ENCODE peak calls at places on chromosomes 11 and 22, in eight cellular contexts. B, G, M, E, L, F, X and U are unnamed samples.
A peak's percentile ranks its signal among the peaks of the same experiment; 100 is the strongest.

GRCh38 chr11:7485136-7485853 is at the start of gene OLFML1:
- DNase-seq in B (peak; percentile 31), G (no peak), M (no peak), E (peak; percentile 67), L (no peak), F (no peak), X (no peak), U (peak; percentile 26)

GRCh38 chr11:64358907-64359711 is at the start of gene RPS6KA4:
- DNase-seq in B (peak; percentile 56), G (peak; percentile 74), M (no peak), E (peak; percentile 67), L (peak; percentile 74), F (no peak), X (peak; percentile 74), U (peak; percentile 50)

GRCh38 chr11:131488208-131488607 is 117.8 kb downstream of the NTM start:
- DNase-seq in B (no peak), G (no peak), M (no peak), E (peak; percentile 64), L (no peak), F (no peak), X (peak; percentile 96), U (no peak)

GRCh38 chr11:11072067-11072466 is 214.2 kb upstream of the ZBED5 start:
- DNase-seq in B (no peak), G (peak; percentile 45), M (no peak), E (no peak), L (no peak), F (no peak), X (no peak), U (no peak)

GRCh38 chr11:57513911-57514537 is 1.5 kb downstream of the SLC43A1 start:
- DNase-seq in B (peak; percentile 33), G (peak; percentile 64), M (no peak), E (peak; percentile 61), L (peak; percentile 69), F (peak; percentile 72), X (peak; percentile 54), U (peak; percentile 42)

GRCh38 chr22:39928556-39929401 is 27.9 kb downstream of the GRAP2 start:
- DNase-seq in B (no peak), G (no peak), M (no peak), E (no peak), L (no peak), F (no peak), X (no peak), U (no peak)

GRCh38 chr22:43887391-43887790 is 4.4 kb downstream of the PNPLA5 start:
- DNase-seq in B (no peak), G (no peak), M (no peak), E (no peak), L (no peak), F (no peak), X (no peak), U (no peak)

GRCh38 chr11:92224394-92225205 is at the start of gene FAT3:
- DNase-seq in B (peak; percentile 64), G (peak; percentile 94), M (peak; percentile 32), E (no peak), L (no peak), F (no peak), X (no peak), U (peak; percentile 44)

GRCh38 chr11:130181295-130182272 is 22.0 kb downstream of the ST14 start:
- DNase-seq in B (peak; percentile 87), G (no peak), M (no peak), E (peak; percentile 87), L (peak; percentile 56), F (no peak), X (peak; percentile 97), U (peak; percentile 61)

GRCh38 chr11:111205622-111206385 is 39.7 kb upstream of the POU2AF2 start:
- DNase-seq in B (peak; percentile 46), G (no peak), M (no peak), E (no peak), L (no peak), F (no peak), X (no peak), U (peak; percentile 50)

GRCh38 chr11:79237676-79238075 is 203.2 kb downstream of the TENM4 start:
- DNase-seq in B (peak; percentile 97), G (no peak), M (peak; percentile 84), E (no peak), L (no peak), F (no peak), X (no peak), U (peak; percentile 91)

GRCh38 chr11:19398772-19399542 is 158.2 kb upstream of the E2F8 start:
- DNase-seq in B (peak; percentile 71), G (no peak), M (peak; percentile 13), E (peak; percentile 66), L (peak; percentile 33), F (no peak), X (no peak), U (peak; percentile 85)

GRCh38 chr11:43784866-43785265 is 95.8 kb upstream of the ALKBH3 start:
- DNase-seq in B (no peak), G (no peak), M (no peak), E (no peak), L (no peak), F (no peak), X (no peak), U (no peak)
- H3K4me3 ChIP-seq in B (no peak overlapping the region), G (no peak overlapping the region), M (no peak overlapping the region), E (no peak overlapping the region), L (no peak overlapping the region), F (no peak overlapping the region), X (no peak overlapping the region), U (no peak overlapping the region)

DNA sequence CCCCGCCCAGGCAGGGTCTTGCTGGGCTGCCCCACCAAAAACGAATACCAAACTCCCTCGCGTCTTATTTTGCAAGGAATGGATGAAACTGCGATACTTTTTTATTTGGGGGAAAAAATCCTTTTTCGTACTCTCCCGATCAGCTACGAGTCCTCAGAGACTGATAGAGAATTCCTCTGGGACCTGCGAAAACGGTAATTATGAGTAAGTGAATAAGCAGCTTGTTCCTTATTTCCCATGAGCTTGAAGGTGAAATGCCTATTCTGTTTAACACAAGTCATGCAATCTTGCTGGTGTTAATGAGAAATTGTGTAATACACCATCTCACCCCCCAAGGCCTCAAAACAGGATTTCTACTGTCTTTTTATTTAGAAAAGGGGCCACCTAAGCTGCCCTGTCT is 5.5 kb downstream of the GRK3 start:
- DNase-seq in B (no peak), G (no peak), M (no peak), E (no peak), L (no peak), F (no peak), X (no peak), U (no peak)
- H3K4me3 ChIP-seq in B (no peak overlapping the region), G (no peak overlapping the region), M (no peak overlapping the region), E (no peak overlapping the region), L (no peak overlapping the region), F (no peak overlapping the region), X (no peak overlapping the region), U (no peak overlapping the region)

GRCh38 chr11:3049430-3050243 is 7.6 kb downstream of the CARS1 start:
- DNase-seq in B (peak; percentile 96), G (no peak), M (peak; percentile 84), E (no peak), L (peak; percentile 76), F (peak; percentile 85), X (peak; percentile 79), U (peak; percentile 96)
- H3K4me3 ChIP-seq in B (peak overlapping the region; percentile 40), G (no peak overlapping the region), M (no peak overlapping the region), E (no peak overlapping the region), L (no peak overlapping the region), F (no peak overlapping the region), X (no peak overlapping the region), U (no peak overlapping the region)

DNA sequence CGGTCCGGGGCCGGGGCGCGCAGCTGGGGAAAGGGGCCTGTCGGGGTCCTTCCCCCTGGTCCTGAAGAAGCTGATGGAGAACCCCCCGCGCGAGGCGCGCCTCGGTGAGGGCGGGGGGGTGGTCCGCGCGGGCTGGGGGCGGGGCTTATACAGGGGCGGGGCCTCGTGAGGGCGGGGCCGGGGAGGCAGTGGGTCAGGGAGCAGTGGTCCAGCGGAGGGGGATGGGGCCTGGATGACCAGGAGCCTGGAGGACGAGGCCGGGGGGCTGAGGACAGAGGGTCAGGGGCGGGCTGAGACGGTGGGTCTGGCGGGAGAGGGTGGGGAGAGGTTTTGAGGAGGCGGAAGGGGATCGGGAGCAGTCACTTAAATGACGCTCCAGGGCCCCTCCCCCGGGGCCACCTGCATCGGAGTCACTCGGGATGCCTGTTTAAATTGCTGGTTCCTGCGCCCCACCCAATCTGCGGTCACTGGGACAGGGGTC is 396 bp downstream of the TEF start:
- DNase-seq in B (peak; percentile 52), G (no peak), M (no peak), E (peak; percentile 85), L (peak; percentile 66), F (peak; percentile 79), X (peak; percentile 48), U (peak; percentile 25)
- H3K4me3 ChIP-seq in B (peak overlapping the region; percentile 84), G (peak overlapping the region; percentile 39), M (peak overlapping the region; percentile 68), E (peak overlapping the region; percentile 63), L (peak overlapping the region; percentile 79), F (peak overlapping the region; percentile 92), X (peak overlapping the region; percentile 92), U (peak overlapping the region; percentile 69)

GRCh38 chr11:119921571-119921970 is 192.6 kb upstream of the NECTIN1 start:
- DNase-seq in B (no peak), G (no peak), M (no peak), E (no peak), L (no peak), F (no peak), X (no peak), U (no peak)
- H3K4me3 ChIP-seq in B (no peak overlapping the region), G (no peak overlapping the region), M (no peak overlapping the region), E (no peak overlapping the region), L (no peak overlapping the region), F (no peak overlapping the region), X (no peak overlapping the region), U (no peak overlapping the region)

GRCh38 chr22:32005453-32005852 is 37.6 kb upstream of the SLC5A1 start:
- DNase-seq in B (peak; percentile 34), G (peak; percentile 79), M (peak; percentile 5), E (no peak), L (no peak), F (no peak), X (peak; percentile 82), U (peak; percentile 32)
- H3K4me3 ChIP-seq in B (no peak overlapping the region), G (no peak overlapping the region), M (no peak overlapping the region), E (no peak overlapping the region), L (no peak overlapping the region), F (no peak overlapping the region), X (no peak overlapping the region), U (no peak overlapping the region)

GRCh38 chr11:96014234-96014633 is 90.3 kb upstream of the MTMR2 start:
- DNase-seq in B (peak; percentile 60), G (peak; percentile 45), M (peak; percentile 56), E (no peak), L (no peak), F (no peak), X (no peak), U (peak; percentile 27)
- H3K4me3 ChIP-seq in B (no peak overlapping the region), G (no peak overlapping the region), M (no peak overlapping the region), E (no peak overlapping the region), L (no peak overlapping the region), F (no peak overlapping the region), X (no peak overlapping the region), U (no peak overlapping the region)